ENCODE peak calls at places on chromosome 1, in four cellular contexts. E is K562, K is pancreas, Q is mesendoderm. Y is an unnamed sample.

GRCh38 chr1:53552146-53552940 is 93.1 kb downstream of the DMRTB1 start:
- DNase-seq in E (no peak), K (no peak), Q (no peak), Y (peak)

GRCh38 chr1:156618853-156619581 is at the start of gene HAPLN2:
- DNase-seq in E (no peak), K (no peak), Q (peak), Y (no peak)

GRCh38 chr1:160819186-160819585 is 23.2 kb downstream of the LY9 start:
- DNase-seq in E (no peak), K (no peak), Q (no peak), Y (no peak)

GRCh38 chr1:180195916-180196315 is 34.1 kb upstream of the LHX4 start:
- DNase-seq in E (no peak), K (no peak), Q (no peak), Y (no peak)

GRCh38 chr1:161113915-161114314 is 3.9 kb downstream of the PFDN2 start:
- DNase-seq in E (no peak), K (no peak), Q (no peak), Y (no peak)

GRCh38 chr1:19730232-19730631 is 65.6 kb downstream of the HTR6 start:
- DNase-seq in E (no peak), K (no peak), Q (no peak), Y (no peak)

GRCh38 chr1:84146375-84147032 is 2.4 kb downstream of the PRKACB start:
- DNase-seq in E (no peak), K (no peak), Q (no peak), Y (no peak)

GRCh38 chr1:86773331-86774288 is 69.2 kb downstream of the SH3GLB1 start:
- DNase-seq in E (no peak), K (no peak), Q (no peak), Y (no peak)

GRCh38 chr1:228072658-228073043 is 9.9 kb upstream of the ARF1 start:
- DNase-seq in E (no peak), K (no peak), Q (no peak), Y (no peak)

GRCh38 chr1:204073837-204074273 is 940 bp downstream of the SOX13 start:
- DNase-seq in E (no peak), K (no peak), Q (no peak), Y (no peak)

GRCh38 chr1:91036894-91037829 is 15.3 kb upstream of the ZNF644 start:
- DNase-seq in E (no peak), K (no peak), Q (no peak), Y (no peak)

DNA sequence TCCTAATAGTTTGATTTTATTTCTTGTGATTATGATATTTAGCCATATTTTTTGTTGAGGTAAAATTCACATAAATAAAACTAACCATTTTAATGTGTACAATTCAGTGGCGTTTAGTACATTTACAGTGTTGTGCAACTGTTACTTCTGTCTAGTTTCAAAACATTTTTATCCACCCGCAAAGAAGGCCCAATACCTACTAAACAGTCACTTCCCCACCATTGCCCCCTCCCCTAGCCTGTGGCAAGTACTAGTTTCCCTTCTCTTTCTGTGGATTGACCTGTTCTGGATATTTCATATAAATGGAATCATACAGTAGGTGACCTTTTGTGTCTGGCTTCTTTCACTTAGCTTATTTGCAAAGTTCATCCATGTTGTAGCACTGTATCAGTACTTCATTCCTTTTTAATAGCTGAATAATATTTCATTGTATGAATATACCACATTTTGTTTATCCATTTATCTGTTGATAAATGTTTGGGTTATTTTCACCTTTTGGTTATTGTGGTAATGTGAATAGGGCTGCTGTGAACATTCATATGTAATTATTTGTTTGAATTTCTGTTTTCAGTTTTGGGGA is 4.1 kb downstream of the FLVCR1 start:
- DNase-seq in E (no peak), K (no peak), Q (no peak), Y (no peak)
- H3K27ac ChIP-seq in E (no peak), K (no peak), Q (no peak), Y (no peak)

DNA sequence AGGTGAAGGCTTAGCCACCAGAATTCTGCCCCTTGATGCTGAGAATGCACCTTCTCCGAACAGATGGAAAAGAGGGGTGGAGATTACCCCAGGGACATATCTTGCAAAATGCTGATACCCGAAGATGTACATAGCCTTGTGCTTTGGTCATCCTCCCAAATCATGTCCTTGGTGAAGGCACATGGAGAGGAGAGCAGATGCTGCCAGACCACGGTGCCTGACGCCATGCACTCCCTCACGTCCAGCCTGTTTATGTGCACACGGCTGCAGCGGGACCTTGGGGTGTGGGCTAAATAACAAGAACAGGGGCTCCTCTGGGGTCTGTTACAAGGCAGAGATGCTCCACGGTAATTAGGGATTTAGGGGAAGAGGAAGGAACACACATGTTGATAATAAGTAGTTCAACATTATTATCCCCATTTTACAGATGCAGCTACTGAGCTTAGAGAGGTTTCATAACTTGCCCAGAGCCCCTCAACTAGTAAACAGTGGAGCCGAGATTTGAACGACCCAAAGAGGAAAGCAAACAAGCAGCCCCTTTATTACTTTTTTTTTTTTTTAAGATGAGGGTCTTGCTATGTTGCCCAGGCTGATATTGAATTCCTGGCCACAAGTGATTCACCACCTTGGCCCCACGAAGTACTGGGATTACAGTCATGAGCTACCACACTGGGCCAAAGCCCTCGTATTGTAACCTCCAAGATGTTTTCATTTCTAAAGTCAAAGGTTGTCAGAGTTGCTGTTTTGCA is 12.9 kb downstream of the EPHX1 start:
- DNase-seq in E (no peak), K (no peak), Q (no peak), Y (no peak)
- H3K27ac ChIP-seq in E (no peak), K (no peak), Q (no peak), Y (no peak)

GRCh38 chr1:26111530-26112406 is at the start of gene PDIK1L:
- DNase-seq in E (peak), K (peak), Q (peak), Y (peak)

GRCh38 chr1:26109229-26110164 is 2.1 kb upstream of the PDIK1L start:
- DNase-seq in E (no peak), K (no peak), Q (no peak), Y (no peak)

GRCh38 chr1:26112407-26112775 is 767 bp downstream of the PDIK1L start:
- DNase-seq in E (no peak), K (no peak), Q (no peak), Y (no peak)

GRCh38 chr1:26114165-26114927 is 2.7 kb downstream of the PDIK1L start:
- DNase-seq in E (no peak), K (peak), Q (no peak), Y (no peak)

DNA sequence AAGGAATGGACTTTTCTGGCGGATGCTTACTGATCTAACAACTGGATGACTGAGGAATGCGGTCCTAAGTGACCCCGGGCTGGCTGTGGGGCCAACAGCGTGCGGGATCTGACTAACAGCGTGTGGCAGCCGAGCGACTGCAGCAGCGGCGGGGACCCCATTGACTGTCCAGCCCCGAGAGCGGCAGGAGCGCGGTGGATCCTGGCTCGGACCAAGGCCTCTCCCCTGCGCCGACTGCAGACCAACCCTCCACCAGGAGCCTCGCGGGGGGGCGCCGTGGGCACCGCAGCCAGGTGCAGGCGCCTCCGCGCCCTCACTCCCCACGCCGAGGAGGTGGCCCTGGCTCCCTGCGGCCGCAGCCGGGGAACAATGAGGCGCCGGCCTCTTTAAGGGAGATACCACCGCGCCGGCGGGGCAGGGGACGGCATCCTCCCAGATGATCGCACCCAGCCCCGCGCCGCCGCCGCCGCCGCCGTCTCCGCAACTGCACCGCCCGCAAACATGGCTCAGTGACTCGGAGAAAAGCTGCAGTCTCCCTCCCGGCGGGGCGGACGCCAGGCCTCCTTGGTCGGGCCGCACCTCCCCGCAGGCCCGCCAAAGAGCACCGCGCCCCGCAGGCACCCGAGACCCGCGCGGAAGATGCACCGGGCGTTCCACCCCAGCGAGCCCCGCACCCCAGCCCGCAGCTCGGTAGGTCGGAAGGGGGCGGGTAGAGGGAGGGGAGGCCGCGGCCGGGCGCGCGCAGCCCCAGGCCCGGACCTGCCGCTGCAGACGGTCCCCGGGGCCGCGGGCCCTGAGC is 694 bp upstream of the PDIK1L start:
- DNase-seq in E (peak), K (peak), Q (peak), Y (peak)
- H3K27ac ChIP-seq in E (peak), K (peak), Q (peak), Y (peak)

GRCh38 chr1:202807367-202807925 is 775 bp downstream of the KDM5B start:
- DNase-seq in E (peak), K (peak), Q (no peak), Y (peak)

GRCh38 chr1:202806845-202807366 is 1.3 kb downstream of the KDM5B start:
- DNase-seq in E (peak), K (peak), Q (peak), Y (peak)

GRCh38 chr1:202810193-202810614 is 550 bp upstream of the PCAT6 start:
- DNase-seq in E (no peak), K (no peak), Q (no peak), Y (no peak)

GRCh38 chr1:202809597-202810159 is 1.1 kb upstream of the PCAT6 start:
- DNase-seq in E (peak), K (no peak), Q (peak), Y (no peak)

GRCh38 chr1:202807926-202808757 is at the start of gene KDM5B:
- DNase-seq in E (peak), K (peak), Q (peak), Y (peak)
- H3K27ac ChIP-seq in E (peak), K (peak), Q (peak), Y (peak)

GRCh38 chr1:100387644-100388350 is 35.5 kb downstream of the CDC14A start:
- DNase-seq in E (no peak), K (no peak), Q (peak), Y (no peak)
- H3K27ac ChIP-seq in E (no peak), K (no peak), Q (no peak), Y (no peak)